ENCODE peak calls at places on chromosomes 1 and 21, in eight cellular contexts. One of them, this sample, is unnamed.

GRCh38 chr1:7574121-7575040 is 196.7 kb upstream of the VAMP3 start:
- DNase-seq in psoas muscle: peak; percentile 21
- DNase-seq in SJSA1: no peak
- DNase-seq in tibial artery: peak; percentile 84
- DNase-seq in IMR-90: peak; percentile 21
- DNase-seq in gastrocnemius medialis: no peak
- DNase-seq in cardiac muscle cell: no peak
- DNase-seq in A673: no peak
- DNase-seq in this sample: peak; percentile 74

GRCh38 chr1:99507906-99508732 is 137.8 kb upstream of the PALMD start:
- DNase-seq in SJSA1: no peak
- DNase-seq in psoas muscle: no peak
- DNase-seq in tibial artery: no peak
- DNase-seq in gastrocnemius medialis: no peak
- DNase-seq in A673: no peak
- DNase-seq in IMR-90: no peak
- DNase-seq in cardiac muscle cell: no peak
- DNase-seq in this sample: peak; percentile 33

GRCh38 chr1:32151319-32151787 is 28.1 kb upstream of the TXLNA start:
- DNase-seq in psoas muscle: no peak
- DNase-seq in cardiac muscle cell: peak; percentile 69
- DNase-seq in tibial artery: no peak
- DNase-seq in IMR-90: peak; percentile 90
- DNase-seq in SJSA1: peak; percentile 26
- DNase-seq in A673: peak; percentile 93
- DNase-seq in gastrocnemius medialis: no peak
- DNase-seq in this sample: no peak

GRCh38 chr1:6359568-6360496 is 33.7 kb downstream of the ACOT7 start:
- DNase-seq in tibial artery: peak; percentile 78
- DNase-seq in cardiac muscle cell: peak; percentile 87
- DNase-seq in SJSA1: peak; percentile 65
- DNase-seq in gastrocnemius medialis: no peak
- DNase-seq in psoas muscle: no peak
- DNase-seq in A673: peak; percentile 28
- DNase-seq in IMR-90: peak; percentile 88
- DNase-seq in this sample: peak; percentile 87

GRCh38 chr1:48207536-48208075 is 14.9 kb upstream of the SLC5A9 start:
- DNase-seq in SJSA1: no peak
- DNase-seq in cardiac muscle cell: no peak
- DNase-seq in IMR-90: no peak
- DNase-seq in gastrocnemius medialis: no peak
- DNase-seq in psoas muscle: no peak
- DNase-seq in A673: no peak
- DNase-seq in tibial artery: no peak
- DNase-seq in this sample: no peak

GRCh38 chr21:38477241-38477640 is 21.0 kb downstream of the ERG start:
- DNase-seq in A673: no peak
- DNase-seq in tibial artery: no peak
- DNase-seq in IMR-90: no peak
- DNase-seq in cardiac muscle cell: no peak
- DNase-seq in SJSA1: no peak
- DNase-seq in psoas muscle: no peak
- DNase-seq in gastrocnemius medialis: no peak
- DNase-seq in this sample: no peak

GRCh38 chr1:171218661-171219060 is 29.6 kb upstream of the FMO1 start:
- DNase-seq in A673: no peak
- DNase-seq in SJSA1: no peak
- DNase-seq in IMR-90: no peak
- DNase-seq in cardiac muscle cell: peak; percentile 27
- DNase-seq in tibial artery: no peak
- DNase-seq in psoas muscle: no peak
- DNase-seq in gastrocnemius medialis: no peak
- DNase-seq in this sample: no peak

GRCh38 chr1:68217060-68217554 is 15.2 kb downstream of the WLS start:
- DNase-seq in cardiac muscle cell: no peak
- DNase-seq in SJSA1: no peak
- DNase-seq in psoas muscle: no peak
- DNase-seq in gastrocnemius medialis: no peak
- DNase-seq in tibial artery: no peak
- DNase-seq in IMR-90: no peak
- DNase-seq in A673: no peak
- DNase-seq in this sample: no peak

GRCh38 chr1:201295346-201295745 is 12.0 kb downstream of the PKP1 start:
- DNase-seq in tibial artery: no peak
- DNase-seq in psoas muscle: no peak
- DNase-seq in IMR-90: no peak
- DNase-seq in gastrocnemius medialis: no peak
- DNase-seq in cardiac muscle cell: no peak
- DNase-seq in A673: peak; percentile 94
- DNase-seq in SJSA1: no peak
- DNase-seq in this sample: no peak

GRCh38 chr21:45973475-45974072 is 8.0 kb upstream of the COL6A1 start:
- DNase-seq in cardiac muscle cell: peak; percentile 93
- DNase-seq in A673: peak; percentile 92
- DNase-seq in IMR-90: peak; percentile 87
- DNase-seq in gastrocnemius medialis: no peak
- DNase-seq in tibial artery: peak; percentile 91
- DNase-seq in psoas muscle: peak; percentile 88
- DNase-seq in SJSA1: peak; percentile 94
- DNase-seq in this sample: peak; percentile 94

GRCh38 chr21:35484856-35485255 is 435.8 kb upstream of the RUNX1 start:
- DNase-seq in gastrocnemius medialis: no peak
- DNase-seq in SJSA1: no peak
- DNase-seq in cardiac muscle cell: no peak
- DNase-seq in tibial artery: no peak
- DNase-seq in IMR-90: no peak
- DNase-seq in A673: no peak
- DNase-seq in psoas muscle: no peak
- DNase-seq in this sample: no peak

GRCh38 chr1:150619576-150620509 is 9.6 kb downstream of the ENSA start:
- DNase-seq in gastrocnemius medialis: peak; percentile 11
- DNase-seq in tibial artery: no peak
- DNase-seq in psoas muscle: no peak
- DNase-seq in SJSA1: peak; percentile 71
- DNase-seq in IMR-90: peak; percentile 80
- DNase-seq in A673: peak; percentile 91
- DNase-seq in cardiac muscle cell: peak; percentile 81
- DNase-seq in this sample: no peak

GRCh38 chr1:165910764-165911421 is 83.5 kb downstream of the UCK2 start:
- DNase-seq in A673: no peak
- DNase-seq in cardiac muscle cell: no peak
- DNase-seq in IMR-90: no peak
- DNase-seq in tibial artery: no peak
- DNase-seq in SJSA1: no peak
- DNase-seq in psoas muscle: peak; percentile 64
- DNase-seq in gastrocnemius medialis: no peak
- DNase-seq in this sample: peak; percentile 79

GRCh38 chr1:37629726-37630425 is 4.8 kb downstream of the RSPO1 start:
- DNase-seq in psoas muscle: no peak
- DNase-seq in tibial artery: no peak
- DNase-seq in gastrocnemius medialis: no peak
- DNase-seq in IMR-90: no peak
- DNase-seq in SJSA1: no peak
- DNase-seq in cardiac muscle cell: no peak
- DNase-seq in A673: no peak
- DNase-seq in this sample: no peak
- H3K27ac ChIP-seq in psoas muscle: no peak overlapping the region
- H3K27ac ChIP-seq in tibial artery: no peak overlapping the region
- H3K27ac ChIP-seq in gastrocnemius medialis: no peak overlapping the region
- H3K27ac ChIP-seq in IMR-90: no peak overlapping the region
- H3K27ac ChIP-seq in SJSA1: no peak overlapping the region
- H3K27ac ChIP-seq in cardiac muscle cell: no peak overlapping the region
- H3K27ac ChIP-seq in A673: no peak overlapping the region
- H3K27ac ChIP-seq in this sample: no peak overlapping the region

DNA sequence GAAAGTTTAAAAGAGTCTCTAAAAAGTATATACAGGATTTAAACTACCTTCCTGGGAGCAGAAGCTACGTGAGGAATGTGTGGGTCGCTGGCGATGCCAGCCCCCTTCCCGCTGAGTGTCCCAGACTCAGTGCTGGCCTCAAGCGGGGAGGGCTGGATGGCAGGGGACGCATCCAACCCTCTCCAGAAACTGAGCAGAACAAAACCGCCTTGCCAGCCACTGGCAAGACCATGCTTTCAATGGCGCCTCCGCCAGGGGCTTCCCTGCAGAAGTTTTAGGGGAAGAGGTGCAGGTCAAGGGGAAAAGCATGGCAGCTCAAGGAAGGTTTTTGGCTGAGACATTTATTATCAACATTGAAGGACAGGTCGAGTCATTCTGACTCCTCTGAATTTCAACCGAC is 26.1 kb downstream of the NADK start:
- DNase-seq in cardiac muscle cell: no peak
- DNase-seq in A673: no peak
- DNase-seq in IMR-90: no peak
- DNase-seq in tibial artery: no peak
- DNase-seq in SJSA1: no peak
- DNase-seq in psoas muscle: no peak
- DNase-seq in gastrocnemius medialis: no peak
- DNase-seq in this sample: no peak
- H3K36me3 ChIP-seq in cardiac muscle cell: peaks cover 12% of the 10 kb centered on the region
- H3K36me3 ChIP-seq in A673: peaks cover 27% of the 10 kb centered on the region
- H3K36me3 ChIP-seq in IMR-90: peaks cover 35% of the 10 kb centered on the region
- H3K36me3 ChIP-seq in tibial artery: peaks cover 51% of the 10 kb centered on the region
- H3K36me3 ChIP-seq in SJSA1: peaks cover 46% of the 10 kb centered on the region
- H3K36me3 ChIP-seq in psoas muscle: no peaks in the 10 kb centered on the region
- H3K36me3 ChIP-seq in gastrocnemius medialis: no peaks in the 10 kb centered on the region
- H3K36me3 ChIP-seq in this sample: peaks cover 2% of the 10 kb centered on the region

GRCh38 chr1:9425859-9426258 is 113.4 kb upstream of the SLC25A33 start:
- DNase-seq in tibial artery: no peak
- DNase-seq in gastrocnemius medialis: no peak
- DNase-seq in psoas muscle: no peak
- DNase-seq in SJSA1: no peak
- DNase-seq in A673: no peak
- DNase-seq in cardiac muscle cell: no peak
- DNase-seq in IMR-90: no peak
- DNase-seq in this sample: peak; percentile 44
- H3K27ac ChIP-seq in tibial artery: no peak overlapping the region
- H3K27ac ChIP-seq in gastrocnemius medialis: no peak overlapping the region
- H3K27ac ChIP-seq in psoas muscle: no peak overlapping the region
- H3K27ac ChIP-seq in SJSA1: no peak overlapping the region
- H3K27ac ChIP-seq in A673: no peak overlapping the region
- H3K27ac ChIP-seq in cardiac muscle cell: no peak overlapping the region
- H3K27ac ChIP-seq in IMR-90: no peak overlapping the region
- H3K27ac ChIP-seq in this sample: no peak overlapping the region

GRCh38 chr1:180154325-180155201 is at the start of gene QSOX1:
- DNase-seq in tibial artery: peak; percentile 93
- DNase-seq in cardiac muscle cell: peak; percentile 91
- DNase-seq in psoas muscle: peak; percentile 96
- DNase-seq in gastrocnemius medialis: peak; percentile 83
- DNase-seq in SJSA1: peak; percentile 93
- DNase-seq in A673: peak; percentile 88
- DNase-seq in IMR-90: peak; percentile 86
- DNase-seq in this sample: peak; percentile 96

GRCh38 chr1:180154003-180154324 is 705 bp upstream of the QSOX1 start:
- DNase-seq in A673: no peak
- DNase-seq in cardiac muscle cell: no peak
- DNase-seq in psoas muscle: no peak
- DNase-seq in SJSA1: no peak
- DNase-seq in IMR-90: no peak
- DNase-seq in gastrocnemius medialis: no peak
- DNase-seq in tibial artery: no peak
- DNase-seq in this sample: no peak

GRCh38 chr1:180156201-180156600 is 1.5 kb downstream of the QSOX1 start:
- DNase-seq in cardiac muscle cell: no peak
- DNase-seq in IMR-90: no peak
- DNase-seq in SJSA1: no peak
- DNase-seq in tibial artery: no peak
- DNase-seq in psoas muscle: no peak
- DNase-seq in A673: no peak
- DNase-seq in gastrocnemius medialis: no peak
- DNase-seq in this sample: no peak

GRCh38 chr1:180156631-180157091 is 2.0 kb downstream of the QSOX1 start:
- DNase-seq in SJSA1: peak; percentile 41
- DNase-seq in psoas muscle: no peak
- DNase-seq in IMR-90: peak; percentile 78
- DNase-seq in A673: no peak
- DNase-seq in gastrocnemius medialis: no peak
- DNase-seq in cardiac muscle cell: peak; percentile 76
- DNase-seq in tibial artery: no peak
- DNase-seq in this sample: no peak

GRCh38 chr1:180155202-180155682 is 573 bp downstream of the QSOX1 start:
- DNase-seq in A673: peak; percentile 38
- DNase-seq in IMR-90: no peak
- DNase-seq in cardiac muscle cell: no peak
- DNase-seq in psoas muscle: no peak
- DNase-seq in SJSA1: no peak
- DNase-seq in gastrocnemius medialis: no peak
- DNase-seq in tibial artery: no peak
- DNase-seq in this sample: no peak
- H3K36me3 ChIP-seq in A673: no peaks in the 10 kb centered on the region
- H3K36me3 ChIP-seq in IMR-90: peaks cover 35% of the 10 kb centered on the region
- H3K36me3 ChIP-seq in cardiac muscle cell: no peaks in the 10 kb centered on the region
- H3K36me3 ChIP-seq in psoas muscle: no peaks in the 10 kb centered on the region
- H3K36me3 ChIP-seq in SJSA1: no peaks in the 10 kb centered on the region
- H3K36me3 ChIP-seq in gastrocnemius medialis: no peaks in the 10 kb centered on the region
- H3K36me3 ChIP-seq in tibial artery: no peaks in the 10 kb centered on the region
- H3K36me3 ChIP-seq in this sample: no peaks in the 10 kb centered on the region